ENCODE peak calls at places on chromosome 10, in nine cellular contexts. Z is gastrocnemius medialis, A is HFF-Myc, W is astrocyte, X is K562, M is fibroblast of mammary gland, R is breast epithelium, C is choroid plexus epithelial cell, D is foreskin fibroblast. E is an unnamed sample.

GRCh38 chr10:110138197-110138812 is 69.1 kb upstream of the MXI1 start:
- DNase-seq in Z (no peak), A (peak; percentile 39), W (peak; percentile 35), X (peak; percentile 69), M (peak; percentile 71), R (no peak), C (peak; percentile 85), D (peak; percentile 22), E (peak; percentile 67)

GRCh38 chr10:6275022-6275997 is 72.6 kb downstream of the PFKFB3 start:
- DNase-seq in Z (peak; percentile 92), A (peak; percentile 95), W (peak; percentile 99), X (peak; percentile 73), M (peak; percentile 99), R (peak; percentile 79), C (peak; percentile 97), D (peak; percentile 98), E (peak; percentile 99)

GRCh38 chr10:102420443-102420809 is 210 bp upstream of the FBXL15 start:
- DNase-seq in Z (no peak), A (no peak), W (no peak), X (peak; percentile 91), M (no peak), R (no peak), C (no peak), D (no peak), E (no peak)

GRCh38 chr10:22252286-22252800 is 34.5 kb upstream of the EBLN1 start:
- DNase-seq in Z (no peak), A (no peak), W (peak; percentile 46), X (no peak), M (peak; percentile 43), R (peak; percentile 60), C (peak; percentile 54), D (no peak), E (peak; percentile 44)

GRCh38 chr10:59709472-59710125 is at the start of gene SLC16A9:
- DNase-seq in Z (peak; percentile 36), A (peak; percentile 2), W (peak; percentile 42), X (peak; percentile 76), M (peak; percentile 20), R (peak; percentile 56), C (peak; percentile 57), D (peak; percentile 6), E (peak; percentile 4)

GRCh38 chr10:13722747-13723657 is 136.2 kb downstream of the PRPF18 start:
- DNase-seq in Z (no peak), A (no peak), W (no peak), X (no peak), M (peak; percentile 47), R (no peak), C (no peak), D (no peak), E (peak; percentile 56)

GRCh38 chr10:6174201-6174874 is 28.4 kb upstream of the PFKFB3 start:
- DNase-seq in Z (peak; percentile 94), A (no peak), W (no peak), X (no peak), M (no peak), R (no peak), C (no peak), D (no peak), E (no peak)

GRCh38 chr10:74855027-74855426 is 28.6 kb downstream of the KAT6B start:
- DNase-seq in Z (no peak), A (no peak), W (no peak), X (peak; percentile 81), M (no peak), R (no peak), C (no peak), D (no peak), E (no peak)

GRCh38 chr10:67612577-67613537 is 83.1 kb downstream of the CTNNA3 start:
- DNase-seq in Z (no peak), A (no peak), W (peak; percentile 89), X (no peak), M (peak; percentile 30), R (no peak), C (peak; percentile 58), D (no peak), E (peak; percentile 11)

GRCh38 chr10:75197906-75198305 is 12.7 kb upstream of the VDAC2 start:
- DNase-seq in Z (no peak), A (no peak), W (no peak), X (no peak), M (no peak), R (no peak), C (no peak), D (no peak), E (no peak)

GRCh38 chr10:90587561-90587960 is 270.3 kb downstream of the HTR7 start:
- DNase-seq in Z (no peak), A (no peak), W (no peak), X (no peak), M (no peak), R (no peak), C (no peak), D (no peak), E (no peak)

GRCh38 chr10:26790596-26790995 is 70.2 kb downstream of the ABI1 start:
- DNase-seq in Z (no peak), A (no peak), W (peak; percentile 9), X (no peak), M (peak; percentile 31), R (no peak), C (no peak), D (no peak), E (no peak)

GRCh38 chr10:94358480-94358879 is 4.3 kb downstream of the NOC3L start:
- DNase-seq in Z (no peak), A (peak; percentile 85), W (peak; percentile 96), X (no peak), M (peak; percentile 92), R (no peak), C (peak; percentile 95), D (peak; percentile 83), E (peak; percentile 91)

GRCh38 chr10:76150139-76150885 is 718.9 kb downstream of the LRMDA start:
- DNase-seq in Z (no peak), A (no peak), W (peak; percentile 88), X (no peak), M (peak; percentile 13), R (no peak), C (peak; percentile 28), D (no peak), E (peak; percentile 11)

GRCh38 chr10:72009430-72010081 is 45.4 kb downstream of the CHST3 start:
- DNase-seq in Z (peak; percentile 86), A (peak; percentile 90), W (peak; percentile 90), X (no peak), M (peak; percentile 98), R (peak; percentile 84), C (peak; percentile 98), D (peak; percentile 94), E (peak; percentile 100)

GRCh38 chr10:78645053-78645787 is 423.5 kb upstream of the ZMIZ1 start:
- DNase-seq in Z (no peak), A (no peak), W (no peak), X (no peak), M (no peak), R (no peak), C (no peak), D (no peak), E (no peak)

GRCh38 chr10:68597407-68597806 is 37.3 kb downstream of the TET1 start:
- DNase-seq in Z (no peak), A (no peak), W (no peak), X (peak; percentile 16), M (no peak), R (no peak), C (no peak), D (no peak), E (no peak)

GRCh38 chr10:24694086-24694485 is 29.6 kb downstream of the ARHGAP21 start:
- DNase-seq in Z (no peak), A (no peak), W (peak; percentile 20), X (no peak), M (peak; percentile 23), R (no peak), C (no peak), D (no peak), E (peak; percentile 78)

GRCh38 chr10:69731184-69731583 is 70.5 kb upstream of the COL13A1 start:
- DNase-seq in Z (no peak), A (no peak), W (peak; percentile 72), X (no peak), M (no peak), R (no peak), C (peak; percentile 60), D (peak; percentile 36), E (peak; percentile 24)
- TF ChIP-seq CTCF in Z (no peak), A (no peak), W (no peak), X (no peak), M (no peak), R (no peak), C (peak; percentile 34), D (peak; percentile 6), E (no peak)

GRCh38 chr10:107689318-107689717 is 524.8 kb upstream of the SORCS1 start:
- DNase-seq in Z (no peak), A (no peak), W (no peak), X (no peak), M (no peak), R (no peak), C (no peak), D (no peak), E (no peak)
- H3K4me3 ChIP-seq in Z (no peak overlapping the region), A (no peak overlapping the region), W (no peak overlapping the region), X (no peak overlapping the region), M (no peak overlapping the region), R (no peak overlapping the region), C (no peak overlapping the region), D (no peak overlapping the region), E (no peak overlapping the region)

DNA sequence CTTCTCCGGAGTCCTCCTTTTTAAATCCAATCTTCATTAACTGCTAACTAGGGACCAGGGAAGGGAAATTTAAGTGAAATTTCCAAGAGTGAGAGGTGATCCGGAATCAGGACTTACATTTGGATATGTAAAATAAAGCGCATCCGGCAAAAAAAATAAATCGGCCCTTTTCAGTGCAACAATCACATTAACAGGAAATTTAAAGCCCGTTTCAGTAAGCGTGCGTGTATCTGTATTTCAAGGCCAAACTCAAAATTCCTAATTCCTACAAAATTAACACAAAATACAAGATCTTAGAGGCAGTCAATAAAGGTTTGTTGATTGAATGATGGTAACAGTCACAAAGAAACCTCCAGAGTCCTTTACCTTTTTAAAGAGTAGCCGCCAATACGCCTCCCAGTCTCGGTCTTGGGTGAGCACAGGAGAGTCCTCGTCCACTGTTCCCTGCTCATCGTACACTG is 703 bp downstream of the DNAJC9 start:
- DNase-seq in Z (no peak), A (no peak), W (no peak), X (no peak), M (no peak), R (no peak), C (peak; percentile 23), D (no peak), E (no peak)
- TF ChIP-seq CTCF in Z (no peak), A (no peak), W (no peak), X (no peak), M (no peak), R (no peak), C (no peak), D (no peak), E (no peak)

DNA sequence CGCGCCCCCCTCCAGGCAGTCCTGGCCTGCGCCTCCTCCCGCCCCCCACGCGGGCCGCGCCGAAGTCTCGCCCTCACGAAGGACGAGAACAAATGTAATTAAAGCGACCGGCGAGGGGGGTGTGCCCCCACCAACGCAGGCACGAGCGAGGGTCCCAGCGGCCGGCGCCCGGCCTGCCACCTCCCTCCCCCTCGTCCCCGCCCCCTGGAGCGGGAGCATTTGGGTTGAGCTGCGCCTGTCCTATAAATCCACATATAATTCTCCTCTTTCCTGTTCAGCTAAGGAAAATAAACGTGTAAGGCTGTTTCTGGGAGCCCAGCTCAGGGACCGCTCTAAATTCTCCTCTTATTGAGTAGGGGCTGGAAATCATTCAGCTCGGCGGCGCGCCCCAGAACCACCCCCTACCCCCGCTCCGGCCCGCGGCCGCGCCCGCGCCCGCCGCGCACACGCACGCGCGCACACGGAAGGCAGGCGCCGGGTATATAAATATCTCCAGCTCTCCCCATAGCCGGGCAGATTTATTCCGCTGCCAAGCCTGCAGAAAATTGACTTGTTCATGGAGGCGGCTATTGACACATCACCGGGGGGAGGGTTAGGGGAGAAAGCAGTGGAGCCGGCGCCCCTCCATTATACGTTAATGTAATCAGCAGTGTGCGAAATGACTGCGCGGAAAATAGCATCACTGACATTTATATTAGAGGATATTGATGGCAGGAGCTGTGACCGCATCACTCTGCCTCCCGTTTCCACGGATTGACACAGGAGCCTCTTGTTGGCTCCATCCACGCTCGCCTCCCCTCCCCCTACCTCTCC is 61.6 kb upstream of the BTRC start:
- DNase-seq in Z (no peak), A (no peak), W (no peak), X (no peak), M (no peak), R (no peak), C (peak; percentile 8), D (no peak), E (no peak)
- H3K4me3 ChIP-seq in Z (peak overlapping the region; percentile 95), A (peak overlapping the region; percentile 35), W (peak overlapping the region; percentile 49), X (peak overlapping the region; percentile 36), M (peak overlapping the region; percentile 40), R (peak overlapping the region; percentile 61), C (peak overlapping the region; percentile 51), D (peak overlapping the region; percentile 46), E (peak overlapping the region; percentile 49)

E was measured in AG10803.